ENCODE peak calls at places on chromosomes 16 and 17, in six cellular contexts. M is HCT116, Q is MM.1S, L is endodermal cell, N is left ventricle myocardium inferior, R is tibial artery. Y is an unnamed sample.

GRCh38 chr16:56399047-56399446 is 26.3 kb downstream of the AMFR start:
- DNase-seq in R (no peak), N (no peak), M (no peak), Q (no peak), L (no peak), Y (no peak)

GRCh38 chr16:8611886-8612595 is 9.5 kb upstream of the METTL22 start:
- DNase-seq in N (no peak), Q (no peak), R (no peak), L (no peak), M (no peak), Y (no peak)

GRCh38 chr17:70136131-70136530 is 33.2 kb upstream of the KCNJ2 start:
- DNase-seq in L (no peak), M (no peak), Q (no peak), N (no peak), R (no peak), Y (no peak)

GRCh38 chr17:21352981-21353265 is 23.2 kb upstream of the KCNJ12 start:
- DNase-seq in Q (no peak), R (no peak), M (no peak), N (no peak), L (no peak), Y (no peak)

GRCh38 chr17:57862990-57863667 is 13.3 kb upstream of the MRPS23 start:
- DNase-seq in N (no peak), Q (no peak), R (no peak), M (no peak), L (peak; percentile 74), Y (no peak)

GRCh38 chr16:55294129-55294528 is 29.9 kb upstream of the IRX6 start:
- DNase-seq in L (no peak), R (no peak), N (no peak), M (no peak), Q (no peak), Y (no peak)

GRCh38 chr16:10085078-10085798 is 97.0 kb downstream of the GRIN2A start:
- DNase-seq in L (no peak), Q (no peak), M (no peak), R (no peak), N (no peak), Y (no peak)

GRCh38 chr16:72967941-72968340 is 80.0 kb downstream of the ZFHX3 start:
- DNase-seq in M (no peak), R (no peak), N (no peak), Q (no peak), L (no peak), Y (no peak)

GRCh38 chr17:27565874-27566672 is 64.9 kb upstream of the LGALS9 start:
- DNase-seq in R (no peak), N (no peak), L (no peak), Q (no peak), M (no peak), Y (no peak)

GRCh38 chr16:23508589-23509440 is 1.5 kb downstream of the GGA2 start:
- DNase-seq in L (peak; percentile 70), Q (no peak), N (no peak), M (no peak), R (no peak), Y (no peak)

GRCh38 chr17:5580974-5581373 is 3.3 kb downstream of the NLRP1 start:
- DNase-seq in R (no peak), M (no peak), L (no peak), N (no peak), Q (no peak), Y (no peak)

GRCh38 chr16:4801962-4802658 is at the start of gene ROGDI:
- DNase-seq in M (peak; percentile 64), Q (peak; percentile 93), N (peak; percentile 83), L (peak; percentile 97), R (peak; percentile 66), Y (peak; percentile 95)

GRCh38 chr16:24673155-24673554 is 56.3 kb upstream of the TNRC6A start:
- DNase-seq in N (no peak), M (no peak), L (no peak), R (no peak), Q (no peak), Y (no peak)

GRCh38 chr17:37516131-37516561 is 26.5 kb downstream of the DUSP14 start:
- DNase-seq in R (no peak), L (peak; percentile 58), N (no peak), Q (no peak), M (no peak), Y (no peak)

GRCh38 chr16:19717781-19718623 is at the start of the genes IQCK and KNOP1:
- DNase-seq in N (peak; percentile 90), R (peak; percentile 88), M (peak; percentile 68), Q (peak; percentile 95), L (peak; percentile 95), Y (peak; percentile 88)

GRCh38 chr17:67608691-67609090 is 109.0 kb upstream of the NOL11 start:
- DNase-seq in M (no peak), L (no peak), N (no peak), Q (no peak), R (no peak), Y (no peak)

GRCh38 chr16:56518435-56518834 is 1.4 kb downstream of the BBS2 start:
- DNase-seq in N (no peak), L (no peak), R (no peak), Q (no peak), M (no peak), Y (no peak)

GRCh38 chr16:82995927-82996441 is 369.2 kb downstream of the CDH13 start:
- DNase-seq in R (peak; percentile 33), L (no peak), Q (no peak), N (no peak), M (no peak), Y (no peak)

GRCh38 chr17:74742153-74742515 is 5.1 kb downstream of the RAB37 start:
- DNase-seq in R (no peak), L (peak; percentile 64), N (peak; percentile 17), M (no peak), Q (peak; percentile 93), Y (no peak)

GRCh38 chr16:4693296-4693955 is at the start of gene NUDT16L1:
- DNase-seq in N (peak; percentile 97), Q (peak; percentile 97), L (peak; percentile 99), R (peak; percentile 96), M (peak; percentile 77), Y (peak; percentile 95)

GRCh38 chr17:46984892-46985291 is 5.8 kb upstream of the RPRML start:
- DNase-seq in M (no peak), Q (no peak), R (no peak), N (no peak), L (no peak), Y (no peak)

GRCh38 chr17:59785091-59785799 is 77.8 kb downstream of the VMP1 start:
- DNase-seq in Q (no peak), R (no peak), L (no peak), M (no peak), N (no peak), Y (no peak)

GRCh38 chr16:3980311-3981111 is 100.0 kb upstream of the CREBBP start:
- DNase-seq in Q (no peak), M (no peak), L (no peak), N (no peak), R (no peak), Y (no peak)

GRCh38 chr17:28381141-28381825 is 9.8 kb downstream of the SARM1 start:
- DNase-seq in Q (no peak), R (no peak), N (no peak), L (peak; percentile 97), M (no peak), Y (no peak)

GRCh38 chr17:74454197-74455024 is 12.0 kb upstream of the CD300A start:
- DNase-seq in N (peak; percentile 95), M (peak; percentile 66), R (peak; percentile 91), Q (no peak), L (peak; percentile 80), Y (no peak)

GRCh38 chr17:30996481-30996880 is 25.6 kb downstream of the RNF135 start:
- DNase-seq in R (no peak), L (no peak), Q (no peak), M (no peak), N (no peak), Y (no peak)

GRCh38 chr17:1639549-1639948 is 6.0 kb downstream of the SCARF1 start:
- DNase-seq in L (peak; percentile 75), M (no peak), N (no peak), R (no peak), Q (no peak), Y (no peak)

GRCh38 chr17:63972796-63973195 is at the start of gene SCN4A:
- DNase-seq in R (no peak), N (no peak), M (no peak), L (no peak), Q (no peak), Y (no peak)

GRCh38 chr17:77848257-77848656 is 110.2 kb upstream of the TNRC6C start:
- DNase-seq in Q (no peak), N (peak; percentile 4), L (no peak), M (no peak), R (no peak), Y (no peak)

GRCh38 chr16:27505297-27506236 is 44.1 kb downstream of the GTF3C1 start:
- DNase-seq in Q (no peak), R (no peak), N (peak; percentile 43), L (no peak), M (no peak), Y (no peak)

GRCh38 chr17:79251824-79252223 is 177.2 kb downstream of the ENGASE start:
- DNase-seq in L (no peak), M (no peak), R (no peak), N (no peak), Q (no peak), Y (no peak)

GRCh38 chr16:89345663-89346150 is 128.2 kb downstream of the ZNF778 start:
- DNase-seq in L (no peak), R (no peak), Q (no peak), N (no peak), M (no peak), Y (no peak)

GRCh38 chr17:80981062-80981902 is 10.4 kb upstream of the CHMP6 start:
- DNase-seq in Q (no peak), R (no peak), N (no peak), L (peak; percentile 92), M (no peak), Y (peak; percentile 16)

DNA sequence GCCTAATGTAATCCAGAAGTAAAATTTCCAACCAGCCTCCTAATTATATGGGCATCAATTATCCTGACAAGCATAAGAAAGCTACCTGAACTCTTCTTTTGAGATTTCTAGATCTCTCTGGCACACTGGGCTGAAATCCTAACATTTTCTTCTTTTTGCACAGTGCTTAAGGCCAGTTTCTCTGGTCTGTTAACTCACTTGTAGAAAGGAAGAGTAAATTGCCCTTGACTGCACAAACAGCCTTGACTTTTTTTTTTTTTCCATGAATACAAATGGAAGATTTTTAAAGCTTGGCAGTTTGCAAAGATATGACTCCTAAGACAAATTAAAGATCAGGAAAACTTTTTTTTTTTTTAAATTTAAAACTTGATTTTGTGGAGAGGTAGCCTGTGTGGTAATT is 291.2 kb upstream of the MON1B start:
- DNase-seq in R (no peak), N (no peak), Q (no peak), L (no peak), M (no peak), Y (no peak)
- H3K27ac ChIP-seq in R (no peak overlapping the region), N (no peak overlapping the region), Q (no peak overlapping the region), L (no peak overlapping the region), M (no peak overlapping the region), Y (no peak overlapping the region)

GRCh38 chr16:71555230-71555891 is 21.5 kb downstream of the TAT start:
- DNase-seq in L (no peak), M (no peak), R (no peak), Q (no peak), N (no peak), Y (no peak)
- H3K4me1 ChIP-seq in L (no peaks in the 10 kb centered on the region), M (no peaks in the 10 kb centered on the region), R (no peaks in the 10 kb centered on the region), Q (no peaks in the 10 kb centered on the region), N (no peaks in the 10 kb centered on the region), Y (no peaks in the 10 kb centered on the region)

GRCh38 chr16:88274847-88275246 is 107.9 kb upstream of the ZNF469 start:
- DNase-seq in M (no peak), L (no peak), R (no peak), Q (no peak), N (no peak), Y (no peak)
- H3K27ac ChIP-seq in M (no peak overlapping the region), L (no peak overlapping the region), R (no peak overlapping the region), Q (no peak overlapping the region), N (no peak overlapping the region), Y (no peak overlapping the region)

GRCh38 chr17:82846061-82846691 is 6.4 kb upstream of the ZNF750 start:
- DNase-seq in M (no peak), N (no peak), R (peak; percentile 14), Q (no peak), L (peak; percentile 49), Y (no peak)
- H3K4me1 ChIP-seq in M (no peaks in the 10 kb centered on the region), N (peaks cover 27% of the 10 kb centered on the region), R (no peaks in the 10 kb centered on the region), Q (no peaks in the 10 kb centered on the region), L (no peaks in the 10 kb centered on the region), Y (no peaks in the 10 kb centered on the region)

Y was measured in CD4-positive, CD25-positive, alpha-beta regulatory T cell.